ENCODE peak calls at places on chromosomes 5 and 9, in eight cellular contexts. M is lower leg skin, Q is spleen, H is testis, L is right lobe of liver, G is Peyer's patch, R is gastrocnemius medialis, U is IMR-90. N is an unnamed sample.

GRCh38 chr5:171961117-171961516 is 45.3 kb downstream of the FBXW11 start:
- DNase-seq in Q (no peak), L (no peak), R (peak; percentile 23), H (no peak), G (no peak), M (peak; percentile 17), U (no peak), N (peak; percentile 14)

GRCh38 chr9:108182950-108183381 is 672.8 kb downstream of the ACTL7B start:
- DNase-seq in G (no peak), Q (no peak), H (no peak), U (peak; percentile 55), R (no peak), L (no peak), M (no peak), N (no peak)

GRCh38 chr9:113456235-113456634 is 7.3 kb upstream of the RGS3 start:
- DNase-seq in L (no peak), M (no peak), G (no peak), U (peak; percentile 25), H (no peak), R (no peak), Q (no peak), N (no peak)

GRCh38 chr9:99677281-99677680 is 144.4 kb upstream of the NR4A3 start:
- DNase-seq in G (no peak), M (no peak), U (peak; percentile 65), R (no peak), Q (no peak), H (no peak), L (no peak), N (no peak)

GRCh38 chr9:122121391-122121790 is 28.3 kb upstream of the TTLL11 start:
- DNase-seq in H (no peak), R (no peak), G (no peak), L (no peak), M (no peak), U (no peak), Q (no peak), N (no peak)

GRCh38 chr9:114370251-114370984 is 17.4 kb downstream of the AKNA start:
- DNase-seq in M (no peak), L (no peak), H (no peak), G (peak; percentile 24), R (no peak), U (no peak), Q (peak; percentile 77), N (no peak)

GRCh38 chr5:14735944-14736343 is 71.4 kb downstream of the OTULIN start:
- DNase-seq in H (no peak), U (no peak), R (peak; percentile 58), Q (no peak), M (no peak), G (no peak), L (peak; percentile 78), N (no peak)

GRCh38 chr5:14818931-14819790 is 52.4 kb downstream of the ANKH start:
- DNase-seq in R (peak; percentile 71), M (no peak), H (no peak), Q (no peak), U (no peak), G (no peak), L (no peak), N (no peak)

GRCh38 chr9:104774831-104775573 is 11.1 kb downstream of the NIPSNAP3B start:
- DNase-seq in Q (peak; percentile 62), G (no peak), U (no peak), H (no peak), L (no peak), R (peak; percentile 64), M (no peak), N (peak; percentile 28)

GRCh38 chr5:173228639-173229380 is 6.2 kb downstream of the NKX2-5 start:
- DNase-seq in R (no peak), M (no peak), G (no peak), Q (peak; percentile 68), H (peak; percentile 43), U (no peak), L (no peak), N (no peak)

GRCh38 chr9:125106285-125106893 is 36.9 kb downstream of the SCAI start:
- DNase-seq in H (peak; percentile 32), R (no peak), Q (no peak), U (peak; percentile 79), M (no peak), L (no peak), G (no peak), N (no peak)

GRCh38 chr9:36845844-36846243 is 188.2 kb downstream of the PAX5 start:
- DNase-seq in U (no peak), R (no peak), Q (no peak), M (no peak), H (no peak), L (no peak), G (no peak), N (no peak)

GRCh38 chr5:4720831-4721230 is 419.3 kb upstream of the ADAMTS16 start:
- DNase-seq in L (no peak), R (no peak), Q (no peak), M (peak; percentile 43), U (no peak), H (no peak), G (no peak), N (no peak)

GRCh38 chr9:14031761-14032279 is 282.1 kb downstream of the NFIB start:
- DNase-seq in L (no peak), G (no peak), M (no peak), Q (no peak), R (no peak), H (no peak), U (no peak), N (no peak)

GRCh38 chr9:14031015-14031414 is 282.9 kb downstream of the NFIB start:
- DNase-seq in H (peak; percentile 57), L (no peak), R (peak; percentile 55), U (peak; percentile 18), G (no peak), Q (no peak), M (peak; percentile 25), N (no peak)

GRCh38 chr9:14029811-14030210 is 284.1 kb downstream of the NFIB start:
- DNase-seq in R (no peak), H (no peak), G (no peak), M (no peak), U (no peak), L (no peak), Q (no peak), N (no peak)

GRCh38 chr9:14033067-14033466 is 280.9 kb downstream of the NFIB start:
- DNase-seq in M (no peak), R (no peak), Q (no peak), H (no peak), L (no peak), G (no peak), U (no peak), N (no peak)

GRCh38 chr9:14030350-14030823 is 283.6 kb downstream of the NFIB start:
- DNase-seq in Q (no peak), G (no peak), M (peak; percentile 51), R (peak; percentile 40), L (no peak), H (no peak), U (peak; percentile 66), N (no peak)
- TF ChIP-seq POLR2A in Q (no peak), G (no peak), M (no peak), R (no peak), L (no peak), H (no peak), U (no peak), N (no peak)

GRCh38 chr9:69237702-69238295 is 63.7 kb downstream of the TJP2 start:
- DNase-seq in R (no peak), U (no peak), L (no peak), Q (no peak), M (no peak), H (no peak), G (no peak), N (no peak)
- TF ChIP-seq POLR2A in R (no peak), U (no peak), L (no peak), Q (no peak), M (no peak), H (no peak), G (no peak), N (no peak)

GRCh38 chr5:73182282-73182681 is 9.3 kb downstream of the TMEM174 start:
- DNase-seq in Q (no peak), L (no peak), R (no peak), G (no peak), H (no peak), U (no peak), M (no peak), N (no peak)

GRCh38 chr5:73186976-73187375 is 14.0 kb downstream of the TMEM174 start:
- DNase-seq in M (no peak), L (no peak), U (peak; percentile 54), R (no peak), Q (no peak), G (no peak), H (no peak), N (no peak)

GRCh38 chr5:73180561-73180960 is 7.6 kb downstream of the TMEM174 start:
- DNase-seq in Q (no peak), U (peak; percentile 49), M (no peak), G (no peak), R (no peak), L (no peak), H (no peak), N (no peak)

GRCh38 chr5:73183000-73183399 is 10.0 kb downstream of the TMEM174 start:
- DNase-seq in H (no peak), R (no peak), M (no peak), Q (no peak), U (no peak), L (no peak), G (no peak), N (no peak)

DNA sequence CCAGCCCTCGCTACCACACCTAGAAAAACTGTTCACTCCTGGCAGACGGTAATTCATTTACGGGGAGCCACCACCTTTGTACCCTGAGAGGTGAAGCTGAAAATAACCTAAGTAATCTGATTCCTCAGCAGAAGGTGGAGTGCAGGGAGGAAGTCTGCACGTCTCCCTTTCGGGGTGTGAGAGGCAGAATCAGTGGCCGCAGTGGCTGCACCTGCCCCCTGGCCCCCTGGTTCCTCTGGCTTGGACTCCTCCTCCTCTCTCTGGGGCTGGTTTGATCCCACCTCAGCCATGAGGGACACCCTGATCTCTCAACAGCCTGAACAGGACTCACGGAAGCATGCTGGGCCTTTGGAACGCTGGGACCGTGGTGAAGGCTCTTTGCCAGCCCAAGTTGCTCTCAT is 10.5 kb downstream of the TMEM174 start:
- DNase-seq in M (no peak), H (no peak), R (no peak), G (peak; percentile 81), Q (no peak), L (no peak), U (no peak), N (no peak)
- TF ChIP-seq POLR2A in M (no peak), H (no peak), R (no peak), G (peak; percentile 85), Q (no peak), L (no peak), U (no peak), N (no peak)

DNA sequence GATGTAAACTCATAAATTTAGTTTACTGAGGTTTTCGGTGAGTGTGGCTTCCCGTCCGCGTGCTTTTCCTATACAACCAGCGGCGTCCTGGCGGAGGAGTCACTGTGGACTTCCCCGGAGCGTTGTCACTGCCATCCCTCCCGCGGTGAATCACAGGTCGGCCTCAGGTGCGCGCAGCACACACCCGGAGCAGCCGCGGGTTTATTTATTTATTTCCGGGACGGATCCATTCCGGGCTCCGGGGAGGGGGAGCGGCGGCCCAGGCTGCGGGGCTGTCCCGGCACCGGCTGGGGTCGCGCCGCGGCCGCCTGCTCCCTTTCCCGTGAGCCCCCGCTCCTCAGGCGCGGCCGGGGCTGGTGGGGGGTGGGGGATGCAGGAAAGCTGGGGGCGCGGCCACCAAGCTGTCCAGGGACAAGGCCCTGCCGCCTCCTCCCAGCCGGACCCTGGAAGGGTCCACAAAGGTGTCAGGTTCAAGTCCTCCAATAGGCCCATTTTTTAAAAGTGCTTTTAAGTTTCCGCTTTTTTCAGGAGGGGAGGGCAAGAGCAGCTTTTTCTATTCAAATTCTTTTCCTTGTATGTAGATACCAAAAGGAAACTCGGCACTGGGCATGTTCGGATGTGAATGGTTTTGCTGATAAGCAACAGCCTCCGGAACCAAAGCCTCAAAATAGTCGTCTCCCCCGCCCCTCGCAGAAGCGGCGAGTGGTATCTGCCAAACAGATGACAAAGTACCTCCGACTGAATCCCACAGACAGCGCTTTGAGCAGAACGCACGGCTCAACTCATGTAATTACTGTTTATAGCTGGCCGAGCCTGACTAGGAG is 192.5 kb downstream of the CD180 start:
- DNase-seq in R (peak; percentile 87), H (peak; percentile 92), L (peak; percentile 91), M (peak; percentile 88), Q (peak; percentile 91), G (peak; percentile 93), U (peak; percentile 88), N (peak; percentile 95)
- TF ChIP-seq POLR2A in R (peak; percentile 61), H (no peak), L (peak; percentile 87), M (no peak), Q (peak; percentile 69), G (peak; percentile 89), U (peak; percentile 79), N (peak; percentile 83)

N was measured in erythroblast.